ENCODE peak calls at places on chromosome X, in eight cellular contexts. H is prostate gland, C is transverse colon, R is stomach, K is HL-60, O is SK-N-SH, J is K562, I is breast epithelium. D is an unnamed sample. For H3K27me3, the result is how much of the 10 kb centered on the place peaks cover.

GRCh38 chrX:46169808-46170207 is 375.4 kb downstream of the ZNF674 start:
- DNase-seq in H (no peak), C (no peak), R (no peak), K (no peak), O (no peak), J (no peak), I (no peak), D (no peak)

GRCh38 chrX:15600071-15600470 is 689 bp downstream of the ACE2 start:
- DNase-seq in H (no peak), C (no peak), R (no peak), K (no peak), O (no peak), J (no peak), I (no peak), D (no peak)

GRCh38 chrX:13092455-13092941 is 48.1 kb upstream of the FAM9C start:
- DNase-seq in H (no peak), C (peak), R (peak), K (peak), O (no peak), J (no peak), I (peak), D (peak)

GRCh38 chrX:72421797-72422196 is 116.1 kb upstream of the CITED1 start:
- DNase-seq in H (no peak), C (no peak), R (no peak), K (no peak), O (no peak), J (no peak), I (no peak), D (no peak)

GRCh38 chrX:71454222-71454621 is 78.7 kb upstream of the OGT start:
- DNase-seq in H (no peak), C (no peak), R (no peak), K (no peak), O (no peak), J (peak), I (no peak), D (no peak)

GRCh38 chrX:69025802-69026301 is 139.4 kb downstream of the PJA1 start:
- DNase-seq in H (no peak), C (no peak), R (no peak), K (no peak), O (no peak), J (no peak), I (no peak), D (no peak)

GRCh38 chrX:99271641-99272040 is 1138.4 kb downstream of the PCDH19 start:
- DNase-seq in H (no peak), C (no peak), R (no peak), K (no peak), O (no peak), J (no peak), I (no peak), D (no peak)

GRCh38 chrX:40154853-40155616 is 57.3 kb upstream of the BCOR start:
- DNase-seq in H (no peak), C (peak), R (peak), K (peak), O (peak), J (peak), I (no peak), D (peak)

GRCh38 chrX:143437439-143437838 is 79.8 kb downstream of the SPANXN3 start:
- DNase-seq in H (no peak), C (no peak), R (no peak), K (no peak), O (peak), J (peak), I (no peak), D (no peak)

GRCh38 chrX:29237972-29238371 is 650.7 kb downstream of the IL1RAPL1 start:
- DNase-seq in H (no peak), C (no peak), R (no peak), K (no peak), O (no peak), J (no peak), I (no peak), D (no peak)

GRCh38 chrX:137988470-137988869 is 422.5 kb downstream of the ZIC3 start:
- DNase-seq in H (no peak), C (no peak), R (no peak), K (no peak), O (no peak), J (no peak), I (no peak), D (no peak)

GRCh38 chrX:68830486-68831404 is 1.9 kb downstream of the EFNB1 start:
- DNase-seq in H (no peak), C (no peak), R (no peak), K (no peak), O (peak), J (no peak), I (no peak), D (no peak)

GRCh38 chrX:50770702-50771101 is 43.3 kb downstream of the SHROOM4 start:
- DNase-seq in H (peak), C (peak), R (no peak), K (no peak), O (no peak), J (no peak), I (no peak), D (no peak)

GRCh38 chrX:53729756-53730155 is 43.2 kb upstream of the HUWE1 start:
- DNase-seq in H (no peak), C (no peak), R (no peak), K (no peak), O (no peak), J (no peak), I (no peak), D (no peak)

GRCh38 chrX:2478546-2479419 is 22.0 kb downstream of the DHRSX start:
- DNase-seq in H (no peak), C (no peak), R (no peak), K (no peak), O (no peak), J (no peak), I (no peak), D (peak)

GRCh38 chrX:151762802-151763201 is 28.3 kb downstream of the CNGA2 start:
- DNase-seq in H (no peak), C (no peak), R (no peak), K (no peak), O (no peak), J (peak), I (no peak), D (no peak)

GRCh38 chrX:86604620-86605019 is 456.4 kb downstream of the DACH2 start:
- DNase-seq in H (no peak), C (no peak), R (no peak), K (no peak), O (no peak), J (no peak), I (no peak), D (no peak)

GRCh38 chrX:20361081-20361889 is 94.6 kb upstream of the RPS6KA3 start:
- DNase-seq in H (no peak), C (no peak), R (no peak), K (no peak), O (no peak), J (no peak), I (no peak), D (no peak)

GRCh38 chrX:94908171-94908570 is 1234.2 kb downstream of the FAM133A start:
- DNase-seq in H (no peak), C (no peak), R (no peak), K (no peak), O (peak), J (no peak), I (no peak), D (no peak)

GRCh38 chrX:103678199-103678993 is 8.1 kb downstream of the MORF4L2 start:
- DNase-seq in H (no peak), C (no peak), R (no peak), K (no peak), O (no peak), J (no peak), I (no peak), D (no peak)

GRCh38 chrX:102558607-102559006 is 40.7 kb upstream of the ARMCX5 start:
- DNase-seq in H (no peak), C (no peak), R (no peak), K (no peak), O (no peak), J (no peak), I (no peak), D (no peak)

GRCh38 chrX:41923925-41924693 is 755 bp upstream of the CASK start:
- DNase-seq in H (peak), C (peak), R (peak), K (no peak), O (peak), J (peak), I (peak), D (peak)

GRCh38 chrX:79728421-79728820 is 286.1 kb upstream of the TBX22 start:
- DNase-seq in H (no peak), C (no peak), R (no peak), K (no peak), O (no peak), J (no peak), I (no peak), D (no peak)

GRCh38 chrX:39605183-39605582 is 492.6 kb downstream of the BCOR start:
- DNase-seq in H (no peak), C (no peak), R (no peak), K (no peak), O (peak), J (no peak), I (no peak), D (no peak)

GRCh38 chrX:129649268-129650182 is 5.2 kb downstream of the APLN start:
- DNase-seq in H (no peak), C (no peak), R (peak), K (no peak), O (peak), J (no peak), I (no peak), D (no peak)

GRCh38 chrX:24282381-24283121 is 31.3 kb downstream of the SUPT20HL2 start:
- DNase-seq in H (no peak), C (no peak), R (no peak), K (no peak), O (no peak), J (no peak), I (no peak), D (no peak)

GRCh38 chrX:3522016-3522690 is 175.7 kb upstream of the MXRA5 start:
- DNase-seq in H (no peak), C (no peak), R (no peak), K (no peak), O (no peak), J (no peak), I (no peak), D (no peak)

GRCh38 chrX:144681501-144681900 is 565.8 kb upstream of the SPANXN1 start:
- DNase-seq in H (no peak), C (no peak), R (no peak), K (no peak), O (no peak), J (no peak), I (no peak), D (no peak)

DNA sequence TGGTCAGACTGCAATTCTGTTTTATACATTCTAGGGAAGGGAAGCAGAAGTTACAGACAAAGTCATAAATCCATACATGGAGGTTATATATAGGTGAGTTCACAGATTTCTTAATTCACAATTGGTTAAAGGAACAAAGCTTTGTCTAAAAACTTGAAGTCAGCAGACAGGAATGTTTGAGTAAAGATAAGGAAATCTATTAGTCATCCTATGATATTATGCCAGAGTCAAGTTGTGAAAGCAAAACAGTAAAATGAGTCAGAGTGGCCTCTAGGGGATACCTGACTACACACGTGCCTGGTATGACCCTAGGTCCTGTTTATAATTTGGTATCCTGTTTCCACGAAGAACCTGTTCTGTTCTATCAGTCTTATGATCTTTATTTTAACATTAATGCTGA is 31.5 kb downstream of the ACTRT1 start:
- DNase-seq in H (no peak), C (no peak), R (no peak), K (no peak), O (no peak), J (no peak), I (no peak), D (no peak)
- H3K27me3 ChIP-seq in H (under half), C (under half), R (under half), K (under half), O (under half), J (under half), I (under half), D (under half)

GRCh38 chrX:34341258-34341657 is 209.1 kb upstream of the FAM47A start:
- DNase-seq in H (no peak), C (no peak), R (no peak), K (no peak), O (no peak), J (no peak), I (no peak), D (no peak)
- TF ChIP-seq POLR2AphosphoS5 in H (no peak), C (no peak), R (no peak), K (no peak), O (no peak), J (no peak), I (no peak), D (no peak)

GRCh38 chrX:153468008-153468580 is 2.3 kb downstream of the HAUS7 start:
- DNase-seq in H (no peak), C (no peak), R (no peak), K (no peak), O (no peak), J (no peak), I (no peak), D (no peak)

GRCh38 chrX:153471663-153472280 is 1.4 kb upstream of the HAUS7 start:
- DNase-seq in H (no peak), C (no peak), R (no peak), K (no peak), O (no peak), J (no peak), I (no peak), D (no peak)

GRCh38 chrX:153469811-153470410 is 465 bp downstream of the HAUS7 start:
- DNase-seq in H (no peak), C (no peak), R (no peak), K (peak), O (peak), J (peak), I (no peak), D (no peak)

GRCh38 chrX:153473126-153473525 is 2.8 kb upstream of the HAUS7 start:
- DNase-seq in H (no peak), C (no peak), R (no peak), K (no peak), O (no peak), J (no peak), I (no peak), D (no peak)

DNA sequence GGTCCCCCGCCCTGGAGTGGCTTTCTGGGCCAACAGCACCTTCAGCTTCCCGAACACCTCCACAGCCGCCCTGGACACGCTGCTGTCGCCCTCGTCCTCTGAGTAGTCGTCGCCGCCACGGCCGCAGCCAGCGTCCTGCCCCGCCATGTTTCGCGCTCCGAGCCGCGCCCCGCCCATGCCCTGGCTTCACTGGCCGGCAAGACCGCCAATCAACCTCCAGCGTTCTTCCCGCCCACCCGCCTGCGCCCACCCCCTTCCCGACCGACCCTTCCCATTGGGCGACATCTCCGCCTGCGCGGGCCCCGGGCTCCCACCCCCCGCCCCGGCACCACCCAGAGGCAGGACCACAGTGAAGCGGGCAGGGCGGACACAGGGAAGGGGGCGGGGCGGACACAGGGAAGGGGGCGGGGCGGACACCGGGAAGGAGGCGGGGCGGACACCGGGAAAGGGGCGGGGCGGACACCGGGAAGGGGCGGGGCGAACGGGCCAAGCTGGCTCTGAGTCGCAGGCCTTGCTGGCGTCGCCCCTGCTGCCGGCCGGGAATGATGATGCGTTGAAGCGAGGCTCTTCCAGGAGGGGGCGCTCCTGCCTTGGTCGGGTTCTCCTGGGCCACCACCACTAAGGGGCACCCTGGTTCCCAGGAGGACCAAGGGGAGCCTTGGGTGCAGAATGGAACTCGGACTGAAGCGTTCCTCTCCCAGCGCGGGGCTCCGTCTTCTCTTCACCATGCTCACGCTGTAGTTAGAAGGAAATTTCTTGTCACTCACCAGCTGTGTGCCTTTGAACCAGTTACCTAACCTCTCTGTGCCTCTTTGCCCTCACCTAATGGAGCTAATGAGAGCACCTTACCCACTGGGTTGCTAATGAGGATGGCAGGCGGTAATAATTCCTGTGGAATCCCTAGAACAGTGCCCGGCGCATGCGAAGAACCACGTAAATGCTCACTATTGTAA is at the start of gene HAUS7:
- DNase-seq in H (peak), C (peak), R (peak), K (peak), O (peak), J (peak), I (peak), D (peak)
- H3K27me3 ChIP-seq in H (under half), C (under half), R (under half), K (under half), O (under half), J (under half), I (half or more), D (under half)

DNA sequence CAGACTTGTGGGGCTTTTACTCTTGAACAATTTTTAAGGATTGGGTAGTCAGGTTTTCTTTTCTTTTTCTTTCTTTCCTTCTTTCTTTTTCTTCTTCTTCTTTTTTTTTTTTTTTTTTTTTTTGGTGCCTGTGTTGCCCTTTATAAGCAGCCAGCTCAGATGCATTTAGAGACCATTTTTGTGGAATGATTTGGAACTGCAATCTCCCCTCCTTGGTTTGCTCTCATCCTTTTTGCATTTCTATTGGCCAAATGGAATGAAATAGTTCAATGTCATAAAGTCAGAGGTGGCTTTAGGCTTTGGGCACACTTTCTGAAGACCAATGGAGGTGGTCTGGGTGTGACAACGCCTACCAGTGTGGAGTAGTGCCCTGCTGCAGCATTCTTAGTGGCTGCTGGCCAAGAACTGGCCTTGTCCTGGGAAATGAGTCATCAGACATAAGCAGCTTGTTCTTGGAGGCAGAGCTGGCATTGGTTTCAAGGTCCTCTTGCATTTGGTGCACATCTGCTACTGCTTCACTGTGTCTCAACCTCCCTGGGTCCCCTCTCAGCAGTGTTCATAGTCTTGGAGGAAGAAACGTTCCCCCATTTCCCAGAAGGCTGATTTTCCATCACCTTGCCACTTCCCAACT is 84.5 kb downstream of the CT47B1 start:
- DNase-seq in H (peak), C (peak), R (peak), K (no peak), O (no peak), J (peak), I (peak), D (no peak)
- TF ChIP-seq POLR2AphosphoS5 in H (no peak), C (no peak), R (no peak), K (no peak), O (no peak), J (no peak), I (no peak), D (no peak)